ENCODE peak calls at places on chromosomes 2 and 18, in four cellular contexts. D, J, C and Y are unnamed samples.

GRCh38 chr2:113136828-113137775 is 9.7 kb downstream of the IL1RN start:
- DNase-seq in D (peak), C (peak), J (peak), Y (peak)

GRCh38 chr2:120352701-120353590 is 7.0 kb downstream of the INHBB start:
- DNase-seq in C (no peak), J (no peak), D (no peak), Y (no peak)

GRCh38 chr2:68031546-68032160 is 31.2 kb downstream of the C1D start:
- DNase-seq in D (peak), C (no peak), J (peak), Y (peak)

GRCh38 chr2:1268034-1268433 is 145.2 kb upstream of the TPO start:
- DNase-seq in D (no peak), C (no peak), J (no peak), Y (no peak)

GRCh38 chr18:31506024-31506742 is 8.2 kb downstream of the DSG2 start:
- DNase-seq in D (no peak), J (peak), C (no peak), Y (peak)

GRCh38 chr18:45111507-45111858 is 430.8 kb downstream of the SETBP1 start:
- DNase-seq in C (no peak), D (no peak), J (no peak), Y (no peak)

GRCh38 chr18:58998421-58999203 is 133.9 kb downstream of the ZNF532 start:
- DNase-seq in C (no peak), J (peak), D (no peak), Y (peak)

GRCh38 chr2:234147335-234147861 is 96.9 kb downstream of the SPP2 start:
- DNase-seq in J (no peak), C (no peak), D (no peak), Y (no peak)

GRCh38 chr2:136305517-136306192 is 187.7 kb upstream of the CXCR4 start:
- DNase-seq in J (no peak), D (no peak), C (no peak), Y (no peak)

GRCh38 chr2:21103274-21103891 is 20.4 kb upstream of the TDRD15 start:
- DNase-seq in C (no peak), D (no peak), J (no peak), Y (no peak)

GRCh38 chr2:15359716-15360531 is 201.2 kb downstream of the NBAS start:
- DNase-seq in J (peak), C (no peak), D (no peak), Y (peak)

GRCh38 chr2:1974391-1974790 is 230.1 kb upstream of the PXDN start:
- DNase-seq in D (no peak), C (no peak), J (peak), Y (no peak)

GRCh38 chr18:6719914-6720692 is 9.4 kb upstream of the ARHGAP28 start:
- DNase-seq in D (no peak), C (no peak), J (no peak), Y (no peak)

GRCh38 chr2:223122706-223123265 is 70.8 kb downstream of the KCNE4 start:
- DNase-seq in D (no peak), J (no peak), C (no peak), Y (no peak)

GRCh38 chr2:205273627-205274026 is 408.7 kb upstream of the NRP2 start:
- DNase-seq in C (no peak), J (no peak), D (no peak), Y (no peak)

GRCh38 chr2:200862532-200863000 is 1.9 kb downstream of the CLK1 start:
- DNase-seq in J (peak), D (peak), C (peak), Y (peak)

GRCh38 chr2:104976603-104977120 is 61.2 kb upstream of the MRPS9 start:
- DNase-seq in C (no peak), J (no peak), D (no peak), Y (no peak)

GRCh38 chr2:55408098-55408882 is 11.4 kb downstream of the CCDC88A start:
- DNase-seq in J (peak), D (no peak), C (no peak), Y (no peak)
- H3K4me3 ChIP-seq in J (no peak), D (no peak), C (no peak), Y (no peak)

DNA sequence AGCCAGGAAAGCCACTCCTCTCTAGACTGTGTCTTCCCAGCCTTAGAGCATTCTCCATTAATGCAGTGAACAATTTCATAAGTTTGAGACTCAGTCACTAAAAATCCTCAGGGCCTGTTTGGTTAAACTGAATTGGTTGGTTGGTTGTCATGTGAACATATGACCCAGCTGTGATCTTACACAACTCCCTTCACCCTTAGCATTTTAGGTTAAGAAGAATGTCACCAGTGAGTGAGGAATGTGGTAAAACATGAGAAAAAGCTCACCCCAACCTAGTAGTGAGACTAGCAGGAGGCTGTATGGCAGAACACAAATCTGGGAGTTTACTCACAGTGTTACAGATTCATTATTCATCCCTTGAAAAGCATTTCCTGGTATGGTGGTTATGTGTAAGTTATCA is 32.4 kb downstream of the LHCGR start:
- DNase-seq in D (no peak), J (peak), C (no peak), Y (peak)
- H3K4me3 ChIP-seq in D (no peak), J (no peak), C (no peak), Y (no peak)

GRCh38 chr2:173818285-173818684 is 146.9 kb downstream of the SP3 start:
- DNase-seq in D (no peak), C (no peak), J (no peak), Y (no peak)

GRCh38 chr2:173822889-173823485 is 142.2 kb downstream of the SP3 start:
- DNase-seq in D (no peak), C (no peak), J (no peak), Y (no peak)

GRCh38 chr2:173817582-173817981 is 147.6 kb downstream of the SP3 start:
- DNase-seq in J (no peak), C (no peak), D (no peak), Y (no peak)

GRCh38 chr2:173823540-173823939 is 141.6 kb downstream of the SP3 start:
- DNase-seq in D (no peak), C (no peak), J (no peak), Y (no peak)

DNA sequence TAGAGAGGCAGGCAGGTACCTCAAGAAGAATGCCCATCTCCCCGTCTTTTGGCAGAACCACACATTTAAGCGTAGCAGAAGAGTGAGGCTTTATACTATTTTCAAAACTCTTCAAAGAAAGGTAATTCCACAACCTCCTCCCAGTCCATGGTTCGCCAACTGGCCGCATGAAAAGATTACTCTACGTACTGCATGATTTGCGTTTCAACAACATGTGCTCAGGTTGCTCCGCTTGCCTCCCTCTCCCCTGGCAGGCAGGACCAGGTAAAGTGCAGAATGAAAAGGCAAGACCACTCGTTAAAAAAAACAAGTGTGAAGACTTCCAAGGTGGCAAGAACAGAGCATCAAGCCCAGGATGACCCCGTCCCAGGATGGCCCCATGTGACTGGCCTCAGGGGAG is 143.7 kb downstream of the SP3 start:
- DNase-seq in D (no peak), J (no peak), C (no peak), Y (no peak)
- H3K4me3 ChIP-seq in D (no peak), J (no peak), C (no peak), Y (no peak)

DNA sequence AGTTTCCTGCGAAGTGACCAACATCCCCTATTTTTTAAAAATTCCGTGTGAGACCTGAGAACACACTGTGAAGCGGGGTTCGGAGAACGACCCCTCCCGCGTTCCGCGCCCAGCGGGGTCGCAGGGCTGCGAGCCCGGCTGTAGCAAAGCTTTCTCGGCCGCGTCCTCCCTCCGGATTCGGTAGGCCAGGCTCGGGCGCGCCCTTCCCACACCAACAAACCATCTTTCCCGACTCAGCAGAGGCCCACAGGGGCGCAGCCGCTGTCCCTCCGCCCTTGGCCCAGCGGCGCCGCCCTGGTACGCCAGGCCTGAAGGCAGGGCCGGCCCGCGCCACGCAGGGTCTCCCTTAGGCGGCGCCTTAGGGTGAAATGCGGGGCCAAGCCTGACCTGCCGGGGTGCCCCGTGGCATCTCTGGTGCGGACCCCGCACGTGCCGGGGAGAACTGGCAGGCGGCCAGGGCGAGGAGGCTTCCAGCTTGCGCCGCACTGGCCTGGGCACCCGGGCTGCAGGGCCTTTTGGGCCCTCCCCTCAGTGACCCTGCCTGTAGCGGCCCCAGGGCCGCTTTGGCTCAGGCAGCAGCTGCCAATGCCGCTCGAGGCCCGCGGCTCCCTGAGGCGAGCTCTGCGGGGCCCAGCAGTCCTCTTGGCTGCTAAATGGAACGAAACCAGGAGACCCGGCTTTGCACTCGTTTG is 8.3 kb downstream of the OTX1 start:
- DNase-seq in C (peak), D (peak), J (no peak), Y (no peak)
- H3K4me3 ChIP-seq in C (peak), D (peak), J (no peak), Y (no peak)

DNA sequence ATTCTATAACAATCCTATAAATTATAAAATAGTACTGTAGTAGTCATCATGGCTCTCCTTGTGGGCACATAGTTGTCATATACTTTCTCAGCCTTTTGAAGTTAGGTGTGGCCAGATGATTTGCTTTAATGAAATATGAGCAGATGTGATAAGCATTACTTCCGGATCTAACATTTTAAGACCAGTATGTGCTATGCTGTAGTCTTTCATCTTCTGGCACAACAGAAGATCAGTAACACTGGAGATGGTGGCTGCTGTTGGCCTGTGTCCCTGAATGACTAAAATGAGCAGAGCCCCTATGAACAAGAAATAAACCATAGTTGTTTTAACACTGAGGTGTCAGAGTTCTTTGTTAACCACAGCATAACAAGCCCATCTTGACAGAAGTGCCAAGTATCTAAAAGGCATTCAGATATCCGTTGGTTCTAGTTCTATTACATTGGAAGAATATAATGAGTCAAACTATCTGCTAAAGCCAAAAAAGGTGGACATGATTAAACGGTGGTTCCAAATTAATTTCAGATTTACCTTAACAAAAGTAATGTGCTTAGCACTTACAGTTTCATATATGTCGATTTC is 6.3 kb downstream of the MEX3C start:
- DNase-seq in D (no peak), C (no peak), J (no peak), Y (no peak)
- H3K4me3 ChIP-seq in D (no peak), C (no peak), J (no peak), Y (no peak)

GRCh38 chr18:62500966-62501591 is 21.7 kb upstream of the ZCCHC2 start:
- DNase-seq in J (no peak), D (no peak), C (no peak), Y (no peak)
- H3K4me3 ChIP-seq in J (no peak), D (no peak), C (no peak), Y (no peak)

GRCh38 chr2:98026927-98027522 is 31.3 kb upstream of the TMEM131 start:
- DNase-seq in J (no peak), D (no peak), C (no peak), Y (no peak)
- H3K4me3 ChIP-seq in J (no peak), D (no peak), C (no peak), Y (no peak)